ENCODE peak calls at places on chromosome 1, in five cellular contexts. V is upper lobe of right lung, U is prostate gland, W is IMR-90, B is HepG2. T is an unnamed sample.
A peak's percentile ranks its signal among the peaks of the same experiment; 100 is the strongest.

GRCh38 chr1:220511785-220512184 is 16.2 kb upstream of the MARK1 start:
- DNase-seq in V (peak; percentile 66), U (no peak), W (no peak), B (peak; percentile 13), T (no peak)

GRCh38 chr1:194358208-194358581 is 1171.8 kb upstream of the B3GALT2 start:
- DNase-seq in V (peak; percentile 44), U (no peak), W (no peak), B (no peak), T (no peak)

GRCh38 chr1:208170252-208170651 is 73.9 kb downstream of the PLXNA2 start:
- DNase-seq in V (peak; percentile 73), U (no peak), W (no peak), B (no peak), T (no peak)

GRCh38 chr1:245079021-245079609 is 75.7 kb upstream of the KIF26B start:
- DNase-seq in V (no peak), U (no peak), W (peak; percentile 77), B (peak; percentile 29), T (no peak)

GRCh38 chr1:209030454-209031167 is 552.9 kb upstream of the CAMK1G start:
- DNase-seq in V (no peak), U (no peak), W (no peak), B (no peak), T (no peak)

GRCh38 chr1:210328032-210328745 is 513 bp upstream of the HHAT start:
- DNase-seq in V (no peak), U (peak; percentile 37), W (no peak), B (no peak), T (no peak)

GRCh38 chr1:202658251-202658650 is 52.0 kb downstream of the SYT2 start:
- DNase-seq in V (no peak), U (no peak), W (no peak), B (no peak), T (no peak)

GRCh38 chr1:114093624-114094302 is 59.9 kb downstream of the SYT6 start:
- DNase-seq in V (no peak), U (peak; percentile 51), W (peak; percentile 28), B (peak; percentile 5), T (no peak)

GRCh38 chr1:230335861-230336549 is 90.1 kb downstream of the PGBD5 start:
- DNase-seq in V (no peak), U (no peak), W (peak; percentile 6), B (no peak), T (no peak)

GRCh38 chr1:162755306-162755705 is 35.2 kb upstream of the HSD17B7 start:
- DNase-seq in V (no peak), U (no peak), W (no peak), B (no peak), T (no peak)

GRCh38 chr1:183139281-183139942 is 46.7 kb upstream of the LAMC2 start:
- DNase-seq in V (no peak), U (no peak), W (peak; percentile 67), B (peak; percentile 74), T (no peak)

GRCh38 chr1:16205891-16206546 is 6.4 kb downstream of the ARHGEF19 start:
- DNase-seq in V (peak; percentile 69), U (no peak), W (no peak), B (no peak), T (peak; percentile 87)

GRCh38 chr1:18719786-18720436 is 89.3 kb downstream of the PAX7 start:
- DNase-seq in V (no peak), U (no peak), W (no peak), B (no peak), T (no peak)

GRCh38 chr1:1051127-1051810 is 22.8 kb downstream of the RNF223 start:
- DNase-seq in V (no peak), U (no peak), W (no peak), B (no peak), T (no peak)

GRCh38 chr1:17776426-17776825 is 21.3 kb downstream of the ACTL8 start:
- DNase-seq in V (no peak), U (no peak), W (no peak), B (no peak), T (peak; percentile 35)

GRCh38 chr1:154478639-154479038 is 23.4 kb upstream of the TDRD10 start:
- DNase-seq in V (no peak), U (no peak), W (peak; percentile 34), B (peak; percentile 52), T (no peak)

GRCh38 chr1:10544239-10544638 is 69.5 kb downstream of the PEX14 start:
- DNase-seq in V (no peak), U (no peak), W (no peak), B (no peak), T (no peak)

GRCh38 chr1:21451981-21452411 is 12.1 kb downstream of the NBPF3 start:
- DNase-seq in V (no peak), U (no peak), W (peak; percentile 62), B (no peak), T (no peak)

GRCh38 chr1:81799939-81800740 is 594 bp upstream of the ADGRL2 start:
- DNase-seq in V (peak; percentile 61), U (peak; percentile 64), W (peak; percentile 66), B (peak; percentile 48), T (peak; percentile 84)

GRCh38 chr1:15966081-15966955 is 9.6 kb downstream of the ZBTB17 start:
- DNase-seq in V (peak; percentile 70), U (no peak), W (peak; percentile 79), B (peak; percentile 20), T (peak; percentile 66)

GRCh38 chr1:200038987-200039848 is 11.7 kb downstream of the NR5A2 start:
- DNase-seq in V (peak; percentile 72), U (no peak), W (no peak), B (no peak), T (peak; percentile 82)

GRCh38 chr1:6448749-6449631 is 17.0 kb downstream of the TNFRSF25 start:
- DNase-seq in V (no peak), U (no peak), W (no peak), B (peak; percentile 50), T (no peak)

GRCh38 chr1:165403835-165404482 is 41.0 kb downstream of the RXRG start:
- DNase-seq in V (no peak), U (no peak), W (no peak), B (peak; percentile 58), T (no peak)

GRCh38 chr1:155858805-155859233 is 548 bp upstream of the SYT11 start:
- DNase-seq in V (no peak), U (no peak), W (no peak), B (no peak), T (no peak)

GRCh38 chr1:116075981-116076380 is 35.2 kb upstream of the MAB21L3 start:
- DNase-seq in V (no peak), U (no peak), W (no peak), B (no peak), T (no peak)

GRCh38 chr1:145845144-145845513 is 301 bp upstream of the NUDT17 start:
- DNase-seq in V (no peak), U (no peak), W (no peak), B (no peak), T (no peak)

GRCh38 chr1:199463521-199464127 is 563.9 kb upstream of the NR5A2 start:
- DNase-seq in V (no peak), U (no peak), W (peak; percentile 82), B (peak; percentile 20), T (no peak)

GRCh38 chr1:32151319-32151787 is 28.1 kb upstream of the TXLNA start:
- DNase-seq in V (no peak), U (no peak), W (peak; percentile 90), B (no peak), T (no peak)

GRCh38 chr1:223717695-223718363 is 5.5 kb downstream of the CAPN2 start:
- DNase-seq in V (no peak), U (no peak), W (peak; percentile 53), B (no peak), T (no peak)
- H3K27ac ChIP-seq in V (peak overlapping the region; percentile 98), U (no peak overlapping the region), W (peak overlapping the region; percentile 26), B (no peak overlapping the region), T (peak overlapping the region; percentile 28)

DNA sequence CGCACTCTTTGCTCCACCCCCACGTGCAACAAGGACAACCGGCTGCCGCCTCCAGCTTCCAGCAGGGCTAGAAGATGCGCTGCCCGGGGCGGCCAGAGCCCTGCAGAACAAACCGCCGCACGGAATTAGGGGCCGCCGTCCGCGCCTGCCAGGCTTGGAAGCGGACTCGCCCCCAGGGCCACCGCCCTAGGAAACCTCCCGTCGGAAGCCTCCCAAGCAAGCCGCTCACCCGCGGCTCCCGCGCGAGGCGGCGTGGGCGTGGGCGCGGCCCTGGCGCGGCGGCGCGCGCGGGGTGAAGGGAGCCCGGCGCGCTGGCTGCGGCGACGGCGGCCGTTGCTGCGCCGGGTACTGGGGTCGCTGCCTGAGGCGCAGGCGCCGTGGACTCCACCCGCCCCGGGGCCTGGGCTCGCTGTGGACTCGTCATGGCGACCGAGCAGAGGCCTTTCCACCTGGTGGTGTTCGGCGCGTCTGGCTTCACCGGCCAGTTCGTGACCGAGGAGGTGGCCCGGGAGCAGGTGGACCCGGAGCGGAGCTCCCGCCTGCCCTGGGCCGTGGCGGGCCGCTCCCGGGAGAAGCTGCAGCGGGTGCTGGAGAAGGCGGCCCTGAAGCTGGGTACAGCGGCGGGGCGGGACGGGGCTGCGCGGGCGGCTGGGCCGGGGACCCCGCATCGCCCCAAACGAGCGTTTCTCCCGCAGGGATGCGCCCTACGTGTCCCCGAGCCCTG is at the start of gene SCCPDH:
- DNase-seq in V (peak; percentile 91), U (peak; percentile 43), W (peak; percentile 65), B (peak; percentile 39), T (peak; percentile 92)
- H3K4me3 ChIP-seq in V (peak within 1 kb of the TSS; percentile 91), U (peak within 1 kb of the TSS; percentile 55), W (peak within 1 kb of the TSS; percentile 84), B (peak within 1 kb of the TSS; percentile 73), T (peak within 1 kb of the TSS; percentile 92)

DNA sequence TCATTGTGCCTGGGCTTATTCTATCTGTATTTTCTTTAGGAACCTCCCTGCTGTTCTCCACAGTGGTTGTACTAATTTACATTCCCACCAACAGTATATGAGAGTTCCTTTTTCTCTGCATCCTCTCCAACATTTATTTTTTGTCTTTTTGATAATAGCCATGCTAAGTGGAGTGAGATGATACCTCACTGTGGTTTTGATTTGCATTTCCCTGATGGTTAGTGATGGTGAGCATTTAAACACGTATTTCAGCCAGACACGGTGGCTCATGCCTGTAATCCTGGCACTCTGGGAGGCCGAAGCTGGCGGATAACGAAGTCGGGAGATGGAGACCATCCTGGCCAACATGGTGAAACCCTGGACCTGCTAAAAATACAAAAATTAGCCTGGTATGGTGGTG is 57.9 kb downstream of the SLAMF6 start:
- DNase-seq in V (no peak), U (no peak), W (no peak), B (no peak), T (no peak)
- H3K27ac ChIP-seq in V (no peak overlapping the region), U (no peak overlapping the region), W (no peak overlapping the region), B (no peak overlapping the region), T (no peak overlapping the region)

DNA sequence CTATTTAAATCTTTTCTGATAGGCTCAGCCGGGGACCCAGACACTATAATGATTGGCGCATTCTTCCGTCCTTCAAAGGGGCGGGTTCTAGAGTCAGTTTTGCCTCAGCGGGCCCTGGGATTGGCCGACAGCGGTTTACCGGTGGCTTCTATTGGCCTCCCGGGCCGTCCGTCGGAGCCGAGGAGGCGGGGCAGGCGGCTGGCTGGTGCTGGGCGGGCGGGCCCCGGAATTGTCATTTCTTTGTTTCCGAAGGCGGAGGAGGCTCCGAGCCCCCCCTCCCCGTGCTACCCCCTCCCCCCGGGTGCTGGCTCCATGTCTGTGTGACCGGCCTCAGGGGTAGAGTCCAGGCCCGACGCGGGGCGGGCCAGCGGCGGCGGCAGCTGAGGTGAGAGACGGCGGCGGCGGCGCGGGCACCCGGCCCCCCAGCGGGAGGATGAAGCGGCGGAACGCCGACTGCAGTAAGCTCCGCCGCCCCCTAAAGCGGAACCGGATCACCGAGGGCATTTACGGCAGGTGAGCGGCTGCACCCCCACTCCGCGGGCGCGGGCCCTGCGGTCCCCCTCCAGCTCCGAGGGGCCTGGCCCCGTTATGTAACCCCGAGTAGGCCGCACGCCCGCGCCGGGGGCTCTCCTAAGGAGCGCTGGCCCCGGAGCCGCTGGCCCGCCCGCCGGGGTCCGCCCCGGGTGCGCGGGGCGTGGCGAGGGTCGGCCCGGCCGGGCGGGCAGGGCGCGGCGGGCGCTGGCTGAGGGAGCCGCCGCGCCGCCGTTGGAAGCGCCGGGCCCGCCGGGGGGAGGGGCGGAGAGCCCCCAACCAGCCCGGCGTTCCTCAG is at the start of gene MACO1:
- DNase-seq in V (peak; percentile 97), U (peak; percentile 99), W (peak; percentile 94), B (peak; percentile 92), T (peak; percentile 98)
- H3K4me3 ChIP-seq in V (peak within 1 kb of the TSS; percentile 86), U (peak within 1 kb of the TSS; percentile 87), W (peak within 1 kb of the TSS; percentile 90), B (peak within 1 kb of the TSS; percentile 93), T (peak within 1 kb of the TSS; percentile 97)

T was measured in kidney.